ENCODE peak calls at places on chromosome 3, in seven cellular contexts. A is gastrocnemius medialis, R is psoas muscle, W is PC-9, O is AG04450, Z is hepatocyte, B is upper lobe of right lung. C is an unnamed sample.

GRCh38 chr3:175288616-175289015 is 429.5 kb downstream of the NAALADL2 start:
- DNase-seq in A (no peak), R (no peak), W (no peak), O (no peak), Z (no peak), B (no peak), C (no peak)

GRCh38 chr3:149414557-149415231 is 37.2 kb upstream of the TM4SF1 start:
- DNase-seq in A (no peak), R (no peak), W (no peak), O (no peak), Z (no peak), B (no peak), C (no peak)

GRCh38 chr3:186311431-186311830 is 50.6 kb downstream of the DGKG start:
- DNase-seq in A (no peak), R (no peak), W (no peak), O (no peak), Z (no peak), B (no peak), C (no peak)

GRCh38 chr3:111603679-111604643 is 8.8 kb upstream of the ZBED2 start:
- DNase-seq in A (no peak), R (no peak), W (no peak), O (no peak), Z (no peak), B (no peak), C (no peak)

GRCh38 chr3:170802164-170803151 is 67.5 kb downstream of the RPL22L1 start:
- DNase-seq in A (no peak), R (no peak), W (no peak), O (peak), Z (peak), B (no peak), C (no peak)

GRCh38 chr3:70108072-70108471 is 108.5 kb downstream of the SAMMSON start:
- DNase-seq in A (no peak), R (no peak), W (no peak), O (no peak), Z (peak), B (no peak), C (no peak)

GRCh38 chr3:99842826-99843589 is 25.3 kb downstream of the CMSS1 start:
- DNase-seq in A (no peak), R (no peak), W (no peak), O (no peak), Z (peak), B (no peak), C (no peak)

GRCh38 chr3:56115698-56116097 is 352.6 kb downstream of the ERC2 start:
- DNase-seq in A (no peak), R (no peak), W (no peak), O (no peak), Z (no peak), B (no peak), C (no peak)

GRCh38 chr3:160162440-160162839 is 62.8 kb upstream of the C3orf80 start:
- DNase-seq in A (no peak), R (no peak), W (no peak), O (no peak), Z (no peak), B (no peak), C (no peak)

GRCh38 chr3:116083686-116084085 is 361.6 kb downstream of the LSAMP start:
- DNase-seq in A (no peak), R (no peak), W (no peak), O (no peak), Z (no peak), B (no peak), C (no peak)

GRCh38 chr3:155325263-155325835 is 31.9 kb upstream of the STRIT1 start:
- DNase-seq in A (no peak), R (no peak), W (no peak), O (no peak), Z (no peak), B (no peak), C (no peak)

GRCh38 chr3:177498037-177498857 is 301.0 kb upstream of the TBL1XR1 start:
- DNase-seq in A (no peak), R (no peak), W (peak), O (no peak), Z (peak), B (no peak), C (no peak)

GRCh38 chr3:19932422-19932821 is 1.6 kb downstream of the EFHB start:
- DNase-seq in A (no peak), R (no peak), W (no peak), O (no peak), Z (no peak), B (no peak), C (no peak)

GRCh38 chr3:65342084-65342683 is 654.4 kb upstream of the ADAMTS9 start:
- DNase-seq in A (no peak), R (no peak), W (peak), O (no peak), Z (peak), B (peak), C (peak)

GRCh38 chr3:183182732-183183610 is 20.4 kb upstream of the LAMP3 start:
- DNase-seq in A (peak), R (peak), W (no peak), O (no peak), Z (no peak), B (no peak), C (no peak)

GRCh38 chr3:169104541-169104940 is 559.0 kb downstream of the MECOM start:
- DNase-seq in A (no peak), R (no peak), W (no peak), O (no peak), Z (no peak), B (no peak), C (no peak)

GRCh38 chr3:63817209-63817608 is 1.9 kb upstream of the C3orf49 start:
- DNase-seq in A (no peak), R (no peak), W (no peak), O (no peak), Z (no peak), B (no peak), C (no peak)

GRCh38 chr3:70647094-70647493 is 334.7 kb upstream of the MDFIC2 start:
- DNase-seq in A (no peak), R (no peak), W (no peak), O (no peak), Z (no peak), B (no peak), C (no peak)

GRCh38 chr3:2098398-2099027 is at the start of gene CNTN4:
- DNase-seq in A (no peak), R (peak), W (no peak), O (no peak), Z (peak), B (peak), C (peak)

GRCh38 chr3:146814601-146815315 is 209.6 kb upstream of the PLSCR5 start:
- DNase-seq in A (no peak), R (no peak), W (no peak), O (peak), Z (no peak), B (no peak), C (no peak)

GRCh38 chr3:176431073-176431472 is 766.2 kb downstream of the TBL1XR1 start:
- DNase-seq in A (no peak), R (no peak), W (no peak), O (no peak), Z (no peak), B (no peak), C (no peak)

GRCh38 chr3:115436767-115437301 is 186.5 kb upstream of the GAP43 start:
- DNase-seq in A (no peak), R (no peak), W (peak), O (peak), Z (peak), B (no peak), C (no peak)

GRCh38 chr3:50166309-50167019 is 11.3 kb downstream of the SEMA3F start:
- DNase-seq in A (no peak), R (no peak), W (peak), O (no peak), Z (no peak), B (no peak), C (no peak)

GRCh38 chr3:145024700-145025099 is 1053.1 kb downstream of the DIPK2A start:
- DNase-seq in A (no peak), R (no peak), W (no peak), O (no peak), Z (no peak), B (no peak), C (no peak)

GRCh38 chr3:52359116-52359855 is 43.2 kb downstream of the DNAH1 start:
- DNase-seq in A (no peak), R (peak), W (no peak), O (no peak), Z (no peak), B (no peak), C (no peak)

GRCh38 chr3:10782011-10782410 is 34.0 kb upstream of the SLC6A11 start:
- DNase-seq in A (no peak), R (no peak), W (no peak), O (no peak), Z (no peak), B (no peak), C (no peak)

GRCh38 chr3:105836533-105836932 is 32.3 kb downstream of the CBLB start:
- DNase-seq in A (no peak), R (no peak), W (no peak), O (peak), Z (no peak), B (no peak), C (peak)

GRCh38 chr3:122754867-122755835 is 38.5 kb downstream of the HSPBAP1 start:
- DNase-seq in A (no peak), R (no peak), W (peak), O (no peak), Z (peak), B (no peak), C (peak)

GRCh38 chr3:2923390-2923789 is 186.8 kb downstream of the IL5RA start:
- DNase-seq in A (no peak), R (no peak), W (no peak), O (no peak), Z (peak), B (no peak), C (no peak)

GRCh38 chr3:25604107-25604805 is 60.5 kb downstream of the TOP2B start:
- DNase-seq in A (no peak), R (no peak), W (no peak), O (peak), Z (no peak), B (no peak), C (no peak)

GRCh38 chr3:171841620-171842000 is 1.5 kb upstream of the TMEM212 start:
- DNase-seq in A (no peak), R (no peak), W (no peak), O (no peak), Z (no peak), B (no peak), C (no peak)

GRCh38 chr3:149472393-149472792 is 2.1 kb upstream of the TM4SF4 start:
- DNase-seq in A (peak), R (no peak), W (no peak), O (no peak), Z (no peak), B (no peak), C (no peak)

GRCh38 chr3:20066848-20067617 is 26.8 kb downstream of the KAT2B start:
- DNase-seq in A (no peak), R (peak), W (no peak), O (no peak), Z (no peak), B (no peak), C (no peak)

GRCh38 chr3:186241910-186242821 is 119.9 kb downstream of the DGKG start:
- DNase-seq in A (peak), R (peak), W (peak), O (no peak), Z (peak), B (peak), C (peak)

GRCh38 chr3:159897331-159898075 is 91.1 kb upstream of the IL12A start:
- DNase-seq in A (no peak), R (no peak), W (no peak), O (no peak), Z (no peak), B (no peak), C (no peak)

DNA sequence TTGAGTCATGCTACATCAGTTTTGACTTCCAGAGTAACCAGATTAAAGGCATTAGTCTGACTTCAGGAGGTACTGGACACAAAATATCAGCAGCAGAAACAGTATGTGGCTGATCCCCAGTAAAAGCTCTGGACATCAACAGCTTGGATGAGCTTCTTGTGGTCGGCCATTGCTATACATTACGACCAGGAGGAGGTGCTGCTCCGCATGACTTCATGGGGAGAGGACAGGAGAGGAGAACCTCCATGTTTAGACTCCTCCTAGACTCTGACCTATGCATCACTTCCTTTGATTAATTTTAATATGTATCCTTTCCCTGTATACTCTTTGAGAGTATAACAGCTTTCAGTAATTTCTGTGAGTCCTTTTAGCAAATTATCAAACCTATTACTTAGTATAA is 285.6 kb upstream of the ARHGEF26 start:
- DNase-seq in A (no peak), R (no peak), W (no peak), O (no peak), Z (no peak), B (no peak), C (no peak)
- TF ChIP-seq CTCF in A (no peak), R (no peak), W (no peak), O (no peak), Z (peak), B (no peak), C (no peak)

GRCh38 chr3:23697416-23697815 is 108.3 kb upstream of the UBE2E1 start:
- DNase-seq in A (no peak), R (no peak), W (no peak), O (no peak), Z (no peak), B (no peak), C (no peak)

GRCh38 chr3:23702198-23702597 is 103.6 kb upstream of the UBE2E1 start:
- DNase-seq in A (no peak), R (no peak), W (no peak), O (no peak), Z (peak), B (no peak), C (no peak)

GRCh38 chr3:23696842-23697241 is 108.9 kb upstream of the UBE2E1 start:
- DNase-seq in A (no peak), R (no peak), W (no peak), O (no peak), Z (peak), B (no peak), C (no peak)

GRCh38 chr3:23701711-23702110 is 104.0 kb upstream of the UBE2E1 start:
- DNase-seq in A (no peak), R (no peak), W (no peak), O (no peak), Z (no peak), B (no peak), C (no peak)

GRCh38 chr3:23698652-23699313 is 107.0 kb upstream of the UBE2E1 start:
- DNase-seq in A (no peak), R (no peak), W (no peak), O (no peak), Z (no peak), B (no peak), C (no peak)
- TF ChIP-seq CTCF in A (no peak), R (no peak), W (peak), O (no peak), Z (no peak), B (no peak), C (no peak)

DNA sequence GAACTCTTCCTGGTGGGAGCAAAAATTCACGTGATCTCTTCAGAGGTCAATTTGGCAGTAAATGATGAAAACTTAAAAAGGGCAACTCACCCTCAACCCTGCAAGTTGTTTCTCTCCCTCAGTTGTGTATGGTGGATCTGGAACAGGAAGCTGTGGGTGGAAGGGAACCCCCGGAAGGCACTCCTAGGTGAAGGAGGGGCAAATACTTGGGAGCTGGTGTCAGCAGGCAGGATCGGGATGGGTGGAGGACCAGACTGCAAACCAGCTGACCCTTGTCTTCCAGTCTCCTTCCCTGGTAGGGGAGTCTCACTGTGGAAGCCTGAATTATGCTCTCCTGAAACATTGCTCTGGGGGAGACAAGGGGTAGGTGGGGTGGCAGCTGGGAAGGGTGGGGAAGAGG is 33.5 kb downstream of the PRR23E start:
- DNase-seq in A (no peak), R (no peak), W (peak), O (no peak), Z (no peak), B (no peak), C (no peak)
- TF ChIP-seq CTCF in A (no peak), R (no peak), W (no peak), O (no peak), Z (no peak), B (no peak), C (no peak)

GRCh38 chr3:38702231-38702630 is 52.7 kb upstream of the SCN5A start:
- DNase-seq in A (no peak), R (no peak), W (no peak), O (no peak), Z (no peak), B (no peak), C (no peak)

GRCh38 chr3:38711321-38711720 is 61.8 kb upstream of the SCN5A start:
- DNase-seq in A (no peak), R (no peak), W (no peak), O (no peak), Z (no peak), B (no peak), C (no peak)

GRCh38 chr3:38713121-38713520 is 63.6 kb upstream of the SCN5A start:
- DNase-seq in A (no peak), R (no peak), W (no peak), O (no peak), Z (no peak), B (no peak), C (no peak)

GRCh38 chr3:38706961-38707360 is 57.5 kb upstream of the SCN5A start:
- DNase-seq in A (no peak), R (no peak), W (no peak), O (no peak), Z (no peak), B (no peak), C (no peak)

GRCh38 chr3:38707730-38708129 is 58.2 kb upstream of the SCN5A start:
- DNase-seq in A (no peak), R (no peak), W (no peak), O (no peak), Z (peak), B (no peak), C (no peak)
- TF ChIP-seq CTCF in A (no peak), R (no peak), W (no peak), O (no peak), Z (peak), B (peak), C (no peak)

DNA sequence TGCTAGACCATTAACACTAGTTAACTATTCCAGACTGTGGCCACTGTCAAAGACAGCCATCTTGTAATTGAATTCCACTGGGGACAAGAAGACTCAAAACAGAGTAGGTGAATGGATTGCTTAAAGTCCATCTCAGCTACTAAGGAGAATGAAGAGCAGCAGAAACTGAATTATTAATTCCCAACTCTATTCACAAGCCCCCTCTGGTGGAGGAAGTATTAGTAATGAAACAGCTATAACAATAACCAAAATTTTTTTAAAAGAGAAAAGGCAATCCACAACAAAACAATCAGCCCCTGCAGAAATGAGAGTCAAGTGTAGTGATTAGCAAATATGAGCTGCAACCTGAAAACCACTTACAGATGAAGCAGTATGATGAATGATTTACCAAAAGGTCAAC is 302.8 kb downstream of the FHIT start:
- DNase-seq in A (no peak), R (no peak), W (no peak), O (no peak), Z (no peak), B (no peak), C (no peak)
- TF ChIP-seq CTCF in A (no peak), R (no peak), W (peak), O (peak), Z (peak), B (no peak), C (no peak)

C was measured in GM13976.